ENCODE peak calls at places on chromosomes 5 and 9, in ten cellular contexts. T is stimulated activated CD8-positive, alpha-beta memory T cell treated with anti-CD3 and anti-CD28 coated beads, Interleukin-4, amount 100 ng/mL, for 48 hours; L is A549; D is NCI-H2029 treated with DMSO at 0.1 percent for 48 hours; Z is left colon; E is activated gamma-delta T cell treated with Interleukin-2 at 50 U/mL for 16 hours; I is effector CD4-positive, alpha-beta T cell; U is activated CD8-positive, alpha-beta memory T cell treated with anti-CD3 and anti-CD28 coated beads for 48 hours; Y is Caki2; O is lower leg skin. X is an unnamed sample.
A peak's percentile ranks its signal among the peaks of the same experiment; 100 is the strongest.

GRCh38 chr5:61311836-61312808 is 19.9 kb upstream of the ZSWIM6 start:
- DNase-seq in L (no peak), Y (peak; percentile 77), I (no peak), E (no peak), T (no peak), D (peak; percentile 50), O (no peak), U (no peak), Z (no peak), X (peak; percentile 83)

GRCh38 chr5:122144236-122144635 is 14.9 kb downstream of the ZNF474 start:
- DNase-seq in L (no peak), Z (no peak), I (no peak), U (no peak), E (no peak), O (no peak), Y (no peak), T (no peak), D (no peak), X (peak; percentile 64)

GRCh38 chr5:1125030-1125357 is 13.1 kb upstream of the SLC12A7 start:
- DNase-seq in E (no peak), Z (no peak), I (no peak), U (no peak), T (no peak), D (no peak), Y (no peak), L (no peak), O (no peak), X (peak; percentile 15)

GRCh38 chr5:170338933-170339779 is 41.6 kb upstream of the LCP2 start:
- DNase-seq in Z (no peak), T (peak; percentile 72), L (no peak), U (no peak), D (no peak), E (peak; percentile 58), O (peak; percentile 82), I (peak; percentile 50), Y (no peak), X (no peak)

GRCh38 chr5:60248900-60249299 is 355.4 kb upstream of the PDE4D start:
- DNase-seq in D (no peak), L (no peak), T (no peak), E (no peak), O (no peak), Z (peak; percentile 8), Y (no peak), U (no peak), I (no peak), X (no peak)

GRCh38 chr9:33024126-33024965 is 727 bp upstream of the DNAJA1 start:
- DNase-seq in Z (peak; percentile 28), D (no peak), E (no peak), I (no peak), Y (peak; percentile 8), L (no peak), U (no peak), O (no peak), T (no peak), X (peak; percentile 62)

GRCh38 chr9:128587453-128587852 is 35.1 kb downstream of the SPTAN1 start:
- DNase-seq in Z (no peak), Y (no peak), O (no peak), U (no peak), T (peak; percentile 51), L (no peak), D (no peak), I (no peak), E (no peak), X (no peak)

GRCh38 chr5:108641596-108641995 is 106.1 kb upstream of the FER start:
- DNase-seq in U (no peak), I (no peak), Y (no peak), T (no peak), L (no peak), Z (no peak), D (no peak), O (no peak), E (no peak), X (no peak)

GRCh38 chr9:96009690-96010477 is 134.4 kb downstream of the ERCC6L2 start:
- DNase-seq in I (peak; percentile 37), U (no peak), T (peak; percentile 71), L (no peak), Y (peak; percentile 17), D (no peak), O (no peak), Z (no peak), E (peak; percentile 59), X (no peak)